ENCODE peak calls at places on chromosome 1, in nine cellular contexts. W, J, A, Q, V, Z, U, Y and L are unnamed samples.

GRCh38 chr1:19657511-19657910 is 7.2 kb upstream of the HTR6 start:
- DNase-seq in Z (no peak), V (no peak), W (no peak), Q (no peak), U (no peak), J (no peak), A (no peak), Y (no peak), L (no peak)

GRCh38 chr1:239884776-239885175 is 206.9 kb upstream of the FMN2 start:
- DNase-seq in Q (no peak), Z (peak; percentile 6), W (no peak), U (no peak), Y (no peak), J (no peak), A (no peak), V (no peak), L (no peak)

GRCh38 chr1:214379254-214379970 is 98.5 kb downstream of the SMYD2 start:
- DNase-seq in V (no peak), J (no peak), Y (no peak), W (no peak), U (no peak), Z (peak; percentile 10), Q (no peak), A (no peak), L (no peak)

GRCh38 chr1:174883361-174883760 is 116.4 kb upstream of the CACYBP start:
- DNase-seq in Q (peak; percentile 88), A (peak; percentile 9), V (peak; percentile 62), Y (no peak), J (no peak), Z (peak; percentile 55), U (no peak), W (no peak), L (no peak)

GRCh38 chr1:111238056-111238795 is 10.7 kb downstream of the CHI3L2 start:
- DNase-seq in J (no peak), Z (no peak), Q (no peak), A (no peak), W (no peak), Y (no peak), U (no peak), V (no peak), L (no peak)

GRCh38 chr1:6859415-6860343 is 74.4 kb downstream of the CAMTA1 start:
- DNase-seq in W (no peak), J (no peak), Z (peak; percentile 98), Y (no peak), V (peak; percentile 94), Q (peak; percentile 97), A (peak; percentile 96), U (peak; percentile 26), L (no peak)

GRCh38 chr1:19121192-19121591 is 88.9 kb downstream of the UBR4 start:
- DNase-seq in Y (no peak), U (no peak), W (no peak), V (no peak), J (no peak), A (no peak), Z (no peak), Q (no peak), L (no peak)

GRCh38 chr1:243731974-243732373 is 118.1 kb downstream of the AKT3 start:
- DNase-seq in A (no peak), Y (no peak), Z (no peak), W (no peak), U (no peak), V (no peak), Q (no peak), J (no peak), L (no peak)

GRCh38 chr1:225651872-225652725 is 824 bp downstream of the ENAH start:
- DNase-seq in U (no peak), J (peak; percentile 12), W (no peak), V (peak; percentile 72), A (no peak), Z (peak; percentile 38), Y (no peak), Q (peak; percentile 45), L (no peak)